ENCODE peak calls at places on chromosome 22, in five cellular contexts. K is hepatocyte, J is neural crest cell, W is spleen, S is bronchial epithelial cell. T is an unnamed sample.

GRCh38 chr22:29773233-29773632 is 6.1 kb downstream of the UQCR10 start:
- DNase-seq in K (peak), W (no peak), J (no peak), S (peak), T (no peak)

GRCh38 chr22:41695211-41695610 is 4.1 kb upstream of the MEI1 start:
- DNase-seq in J (no peak), S (no peak), K (no peak), W (no peak), T (no peak)

GRCh38 chr22:41910599-41911291 is 4.1 kb downstream of the SHISA8 start:
- DNase-seq in W (no peak), J (no peak), K (peak), S (no peak), T (no peak)

GRCh38 chr22:28594784-28595324 is 84.8 kb downstream of the TTC28 start:
- DNase-seq in J (no peak), S (peak), W (no peak), K (peak), T (no peak)

GRCh38 chr22:20198527-20199319 is 47.9 kb upstream of the CCDC188 start:
- DNase-seq in S (no peak), K (peak), W (no peak), J (no peak), T (no peak)

GRCh38 chr22:47295226-47295901 is 532.9 kb downstream of the TBC1D22A start:
- DNase-seq in W (no peak), S (no peak), J (no peak), K (no peak), T (no peak)

GRCh38 chr22:25564979-25565677 is 653 bp downstream of the GRK3 start:
- DNase-seq in K (peak), J (peak), S (peak), W (peak), T (no peak)

GRCh38 chr22:26822300-26822699 is 164.9 kb downstream of the MIAT start:
- DNase-seq in W (no peak), S (no peak), J (no peak), K (no peak), T (no peak)

GRCh38 chr22:46280999-46281623 is 13.3 kb downstream of the TTC38 start:
- DNase-seq in J (no peak), S (no peak), W (peak), K (no peak), T (no peak)

GRCh38 chr22:30941363-30941740 is 27.2 kb downstream of the MORC2 start:
- DNase-seq in J (no peak), S (no peak), K (no peak), W (no peak), T (no peak)

GRCh38 chr22:33314316-33314715 is 256.1 kb upstream of the SYN3 start:
- DNase-seq in K (no peak), S (peak), W (no peak), J (no peak), T (no peak)

GRCh38 chr22:44261164-44261860 is 51.4 kb downstream of the SHISAL1 start:
- DNase-seq in W (no peak), S (no peak), J (no peak), K (no peak), T (no peak)

GRCh38 chr22:35599364-35599763 is 17.8 kb downstream of the MB start:
- DNase-seq in S (no peak), J (no peak), K (no peak), W (no peak), T (no peak)

GRCh38 chr22:27919943-27920755 is 1.1 kb upstream of the PITPNB start:
- DNase-seq in S (peak), K (peak), W (no peak), J (peak), T (no peak)

GRCh38 chr22:22745225-22746060 is 101.0 kb downstream of the GGTLC2 start:
- DNase-seq in W (no peak), K (peak), S (peak), J (peak), T (no peak)

GRCh38 chr22:20032407-20032991 is 11.6 kb downstream of the TANGO2 start:
- DNase-seq in S (no peak), J (no peak), W (no peak), K (no peak), T (no peak)

GRCh38 chr22:23692598-23693291 is 1.9 kb downstream of the RGL4 start:
- DNase-seq in J (no peak), S (no peak), K (no peak), W (no peak), T (no peak)

GRCh38 chr22:38766076-38766777 is 10.4 kb upstream of the SUN2 start:
- DNase-seq in W (no peak), S (peak), J (peak), K (peak), T (no peak)

GRCh38 chr22:44889233-44889878 is 120.4 kb downstream of the PHF21B start:
- DNase-seq in K (no peak), J (no peak), W (peak), S (no peak), T (no peak)

GRCh38 chr22:36323855-36324331 is 63.9 kb downstream of the MYH9 start:
- DNase-seq in W (no peak), J (no peak), S (no peak), K (no peak), T (no peak)

GRCh38 chr22:27318516-27318915 is 483.0 kb downstream of the MN1 start:
- DNase-seq in J (no peak), W (no peak), S (peak), K (peak), T (no peak)